ENCODE peak calls at places on chromosomes 11 and 22, in ten cellular contexts. F is GM06990, O is transverse colon, A is IMR-90, L is HL-60, V is mesendoderm, J is AG09309, M is epithelial cell of esophagus, S is cardiac fibroblast, W is HAP-1. X is an unnamed sample.

GRCh38 chr11:123473941-123474668 is 44.0 kb downstream of the GRAMD1B start:
- DNase-seq in F (no peak), O (no peak), A (peak), L (no peak), V (no peak), J (peak), M (peak), S (peak), W (no peak), X (no peak)

GRCh38 chr22:44475706-44476105 is 22.3 kb downstream of the RTL6 start:
- DNase-seq in F (no peak), O (no peak), A (no peak), L (no peak), V (no peak), J (no peak), M (no peak), S (no peak), W (no peak), X (no peak)

GRCh38 chr11:64358536-64358906 is 441 bp upstream of the RPS6KA4 start:
- DNase-seq in F (no peak), O (no peak), A (no peak), L (no peak), V (no peak), J (no peak), M (no peak), S (no peak), W (no peak), X (no peak)

GRCh38 chr11:17992916-17993315 is 19.9 kb downstream of the SERGEF start:
- DNase-seq in F (no peak), O (no peak), A (no peak), L (no peak), V (no peak), J (no peak), M (peak), S (no peak), W (no peak), X (no peak)

GRCh38 chr11:57885298-57886035 is 123.9 kb downstream of the CTNND1 start:
- DNase-seq in F (no peak), O (no peak), A (peak), L (no peak), V (peak), J (no peak), M (peak), S (peak), W (peak), X (no peak)

GRCh38 chr22:49783926-49784629 is 43.6 kb downstream of the BRD1 start:
- DNase-seq in F (no peak), O (no peak), A (no peak), L (no peak), V (no peak), J (no peak), M (no peak), S (no peak), W (no peak), X (no peak)

GRCh38 chr11:62143727-62144126 is 19.9 kb downstream of the INCENP start:
- DNase-seq in F (no peak), O (no peak), A (no peak), L (no peak), V (no peak), J (no peak), M (no peak), S (no peak), W (no peak), X (no peak)

GRCh38 chr11:7907121-7907520 is 23.9 kb downstream of the OR10A6 start:
- DNase-seq in F (no peak), O (no peak), A (no peak), L (no peak), V (no peak), J (peak), M (no peak), S (no peak), W (no peak), X (no peak)

GRCh38 chr22:39897841-39898240 is 3.0 kb upstream of the GRAP2 start:
- DNase-seq in F (no peak), O (no peak), A (no peak), L (peak), V (no peak), J (no peak), M (no peak), S (no peak), W (no peak), X (no peak)

GRCh38 chr11:126072821-126073594 is 10.3 kb upstream of the CDON start:
- DNase-seq in F (no peak), O (no peak), A (no peak), L (no peak), V (no peak), J (no peak), M (peak), S (no peak), W (no peak), X (no peak)

DNA sequence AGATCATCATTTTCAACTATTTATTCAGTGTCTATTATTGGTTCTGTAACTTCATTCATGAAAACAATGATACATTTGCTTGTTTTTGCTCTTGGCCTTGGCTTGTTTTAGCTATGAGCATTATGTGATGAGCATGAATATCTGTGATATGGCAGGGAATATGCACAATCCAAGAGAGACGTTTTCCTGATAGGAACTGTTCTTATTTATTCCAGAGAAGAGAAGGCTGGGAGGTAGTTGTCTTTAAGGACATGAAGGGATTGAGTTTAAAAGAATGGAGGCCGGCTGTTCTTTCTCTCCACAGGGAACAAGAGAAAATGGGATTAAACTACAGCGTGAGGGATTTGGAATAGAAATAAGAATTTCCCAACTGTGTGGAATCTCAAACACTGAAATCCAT is 30.3 kb downstream of the BLID start:
- DNase-seq in F (no peak), O (no peak), A (peak), L (no peak), V (no peak), J (no peak), M (no peak), S (no peak), W (no peak), X (no peak)
- H3K4me3 ChIP-seq in F (no peak), O (no peak), A (no peak), L (no peak), V (no peak), J (no peak), M (no peak), S (no peak), W (no peak), X (no peak)

GRCh38 chr11:10742460-10743208 is 8.4 kb upstream of the CTR9 start:
- DNase-seq in F (peak), O (no peak), A (peak), L (no peak), V (no peak), J (peak), M (peak), S (peak), W (no peak), X (no peak)

GRCh38 chr11:10746871-10747270 is 4.2 kb upstream of the CTR9 start:
- DNase-seq in F (no peak), O (no peak), A (no peak), L (no peak), V (no peak), J (no peak), M (no peak), S (no peak), W (no peak), X (no peak)

GRCh38 chr11:10747733-10748132 is 3.3 kb upstream of the CTR9 start:
- DNase-seq in F (no peak), O (no peak), A (no peak), L (no peak), V (peak), J (no peak), M (peak), S (no peak), W (no peak), X (no peak)

GRCh38 chr11:10744206-10744605 is 6.8 kb upstream of the CTR9 start:
- DNase-seq in F (no peak), O (no peak), A (no peak), L (no peak), V (no peak), J (no peak), M (no peak), S (no peak), W (no peak), X (no peak)

GRCh38 chr11:10743354-10744035 is 7.6 kb upstream of the CTR9 start:
- DNase-seq in F (peak), O (peak), A (no peak), L (no peak), V (no peak), J (no peak), M (no peak), S (no peak), W (no peak), X (no peak)
- H3K4me3 ChIP-seq in F (peak), O (no peak), A (no peak), L (no peak), V (no peak), J (no peak), M (no peak), S (no peak), W (no peak), X (no peak)

GRCh38 chr11:3835752-3836151 is 5.0 kb downstream of the RHOG start:
- DNase-seq in F (no peak), O (no peak), A (no peak), L (no peak), V (no peak), J (no peak), M (no peak), S (no peak), W (no peak), X (no peak)

GRCh38 chr11:3836903-3837302 is 3.9 kb downstream of the RHOG start:
- DNase-seq in F (no peak), O (peak), A (no peak), L (peak), V (no peak), J (no peak), M (no peak), S (no peak), W (no peak), X (no peak)

GRCh38 chr11:3838504-3838903 is 2.3 kb downstream of the RHOG start:
- DNase-seq in F (no peak), O (no peak), A (no peak), L (no peak), V (no peak), J (no peak), M (no peak), S (no peak), W (no peak), X (no peak)

GRCh38 chr11:3840289-3840869 is 380 bp downstream of the RHOG start:
- DNase-seq in F (peak), O (peak), A (no peak), L (no peak), V (no peak), J (no peak), M (no peak), S (no peak), W (peak), X (no peak)

DNA sequence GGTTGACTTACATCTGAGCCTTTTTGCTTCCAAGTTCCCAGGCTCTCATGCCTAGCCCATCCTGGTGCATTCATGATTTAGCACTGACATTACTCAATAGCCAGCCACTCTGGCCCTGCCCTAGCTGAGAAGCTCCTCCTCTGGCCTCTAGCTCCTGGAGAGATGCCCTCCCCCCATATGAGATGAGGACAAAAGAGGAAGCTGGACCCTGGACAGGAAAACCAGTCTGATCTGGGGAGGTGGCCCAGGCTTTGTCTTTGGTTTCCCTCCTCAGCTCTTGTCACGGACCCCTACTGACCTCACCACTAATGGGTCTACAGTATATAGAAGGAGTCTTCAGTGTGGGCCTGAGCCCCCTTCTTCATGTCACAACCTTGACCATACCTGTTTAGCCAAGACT is 3.0 kb downstream of the RHOG start:
- DNase-seq in F (no peak), O (peak), A (no peak), L (peak), V (no peak), J (no peak), M (peak), S (peak), W (no peak), X (no peak)
- H3K4me3 ChIP-seq in F (peak), O (no peak), A (no peak), L (peak), V (no peak), J (no peak), M (no peak), S (no peak), W (no peak), X (no peak)

GRCh38 chr11:69907611-69908010 is 88.4 kb upstream of the FGF3 start:
- DNase-seq in F (no peak), O (no peak), A (no peak), L (no peak), V (no peak), J (no peak), M (no peak), S (no peak), W (no peak), X (no peak)

GRCh38 chr11:69904331-69905201 is 85.3 kb upstream of the FGF3 start:
- DNase-seq in F (no peak), O (no peak), A (no peak), L (no peak), V (no peak), J (no peak), M (no peak), S (no peak), W (no peak), X (no peak)

GRCh38 chr11:69905202-69905535 is 86.0 kb upstream of the FGF3 start:
- DNase-seq in F (no peak), O (no peak), A (no peak), L (no peak), V (no peak), J (no peak), M (no peak), S (no peak), W (no peak), X (no peak)

GRCh38 chr11:69905611-69906452 is 86.6 kb upstream of the FGF3 start:
- DNase-seq in F (no peak), O (peak), A (no peak), L (no peak), V (peak), J (no peak), M (no peak), S (no peak), W (no peak), X (no peak)

GRCh38 chr11:69906453-69906907 is 87.3 kb upstream of the FGF3 start:
- DNase-seq in F (no peak), O (no peak), A (peak), L (no peak), V (no peak), J (no peak), M (no peak), S (no peak), W (no peak), X (no peak)
- H3K4me3 ChIP-seq in F (no peak), O (no peak), A (no peak), L (no peak), V (no peak), J (no peak), M (no peak), S (no peak), W (no peak), X (no peak)

GRCh38 chr11:2697871-2698270 is 1.9 kb downstream of the KCNQ1OT1 start:
- DNase-seq in F (no peak), O (no peak), A (no peak), L (no peak), V (no peak), J (no peak), M (peak), S (no peak), W (no peak), X (no peak)
- H3K4me3 ChIP-seq in F (peak), O (no peak), A (peak), L (no peak), V (no peak), J (peak), M (peak), S (peak), W (no peak), X (no peak)

DNA sequence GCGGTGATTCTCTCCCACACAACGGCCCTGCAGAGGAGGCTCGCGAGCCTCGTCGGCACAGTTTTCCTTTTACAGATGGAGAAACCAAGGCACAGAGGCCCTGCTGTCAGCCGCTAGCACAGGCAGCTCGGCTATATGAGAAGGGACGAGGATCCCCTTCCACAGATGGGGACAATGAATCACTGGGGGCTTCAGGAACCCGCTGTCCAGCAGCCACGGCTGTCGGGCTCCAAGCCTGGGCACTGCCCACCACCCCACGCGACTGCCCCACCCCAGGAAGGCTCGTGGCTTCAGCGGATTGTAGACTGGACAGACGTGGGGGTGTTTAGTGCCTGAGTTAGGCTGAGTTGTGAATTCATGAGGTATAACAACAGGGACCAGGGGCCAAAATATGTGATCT is 17.2 kb upstream of the FGF3 start:
- DNase-seq in F (no peak), O (no peak), A (no peak), L (no peak), V (no peak), J (no peak), M (no peak), S (no peak), W (no peak), X (no peak)
- H3K4me3 ChIP-seq in F (no peak), O (no peak), A (no peak), L (no peak), V (no peak), J (no peak), M (no peak), S (no peak), W (no peak), X (no peak)

GRCh38 chr11:66467034-66467659 is 442 bp downstream of the PELI3 start:
- DNase-seq in F (peak), O (peak), A (peak), L (no peak), V (peak), J (no peak), M (peak), S (peak), W (peak), X (no peak)

GRCh38 chr11:66466225-66467033 is at the start of gene PELI3:
- DNase-seq in F (peak), O (peak), A (peak), L (peak), V (peak), J (peak), M (peak), S (peak), W (peak), X (peak)

GRCh38 chr11:66468691-66469090 is 2.0 kb downstream of the PELI3 start:
- DNase-seq in F (no peak), O (no peak), A (no peak), L (no peak), V (no peak), J (no peak), M (no peak), S (no peak), W (no peak), X (no peak)

GRCh38 chr11:66469441-66469840 is 2.7 kb downstream of the PELI3 start:
- DNase-seq in F (no peak), O (no peak), A (no peak), L (no peak), V (no peak), J (no peak), M (no peak), S (no peak), W (no peak), X (no peak)

GRCh38 chr11:66467756-66468155 is 1.1 kb downstream of the PELI3 start:
- DNase-seq in F (no peak), O (peak), A (no peak), L (peak), V (peak), J (no peak), M (no peak), S (peak), W (peak), X (no peak)
- H3K4me3 ChIP-seq in F (no peak), O (peak), A (peak), L (peak), V (no peak), J (peak), M (peak), S (peak), W (peak), X (no peak)